ENCODE peak calls at places on chromosomes 11 and 22, in nine cellular contexts. E is right lobe of liver, R is AG09309, B is left lung, F is lower lobe of right lung, W is foreskin keratinocyte, Q is mucosa of descending colon, M is AG04450, N is psoas muscle. J is an unnamed sample.

GRCh38 chr11:65637794-65638317 is at the start of gene SIPA1:
- DNase-seq in M (peak; percentile 82), W (peak; percentile 26), B (peak; percentile 81), F (peak; percentile 77), R (peak; percentile 56), N (peak; percentile 87), E (peak; percentile 84), Q (peak; percentile 71), J (no peak)

GRCh38 chr11:106706355-106706754 is 311.9 kb downstream of the GUCY1A2 start:
- DNase-seq in W (peak; percentile 93), R (peak; percentile 39), B (no peak), M (peak; percentile 13), F (no peak), Q (no peak), E (no peak), N (no peak), J (no peak)

GRCh38 chr11:108466405-108466804 is 924 bp downstream of the C11orf65 start:
- DNase-seq in N (no peak), W (no peak), Q (peak; percentile 17), M (no peak), B (no peak), F (no peak), R (no peak), E (no peak), J (no peak)

GRCh38 chr11:12162652-12163051 is 52.3 kb downstream of the MICAL2 start:
- DNase-seq in R (no peak), N (no peak), Q (no peak), W (no peak), M (no peak), F (no peak), E (no peak), B (no peak), J (no peak)

GRCh38 chr22:37664249-37665101 is 6.0 kb downstream of the PDXP start:
- DNase-seq in R (no peak), M (no peak), B (no peak), F (no peak), E (no peak), Q (no peak), N (no peak), W (no peak), J (no peak)

GRCh38 chr22:49017769-49018330 is 809.8 kb downstream of the BRD1 start:
- DNase-seq in M (no peak), F (no peak), N (no peak), W (no peak), Q (no peak), R (no peak), E (peak; percentile 31), B (no peak), J (no peak)

GRCh38 chr11:72439455-72439854 is 5.1 kb upstream of the CLPB start:
- DNase-seq in R (peak; percentile 46), Q (no peak), M (no peak), E (no peak), N (no peak), F (no peak), W (peak; percentile 75), B (no peak), J (no peak)

GRCh38 chr11:39541945-39542351 is 1917.5 kb downstream of the LRRC4C start:
- DNase-seq in N (no peak), M (no peak), F (no peak), B (no peak), R (no peak), W (peak; percentile 17), E (no peak), Q (no peak), J (no peak)

GRCh38 chr11:72758690-72759389 is 6.6 kb upstream of the ARAP1 start:
- DNase-seq in M (peak; percentile 82), E (no peak), B (peak; percentile 70), F (no peak), N (peak; percentile 71), W (no peak), Q (peak; percentile 54), R (no peak), J (no peak)

GRCh38 chr11:2933376-2934056 is 4.3 kb upstream of the PHLDA2 start:
- DNase-seq in Q (peak; percentile 65), W (peak; percentile 95), M (peak; percentile 24), F (peak; percentile 94), B (peak; percentile 92), R (peak; percentile 72), E (peak; percentile 77), N (peak; percentile 83), J (no peak)

GRCh38 chr22:23824476-23825245 is 14.1 kb downstream of the DERL3 start:
- DNase-seq in B (no peak), F (peak; percentile 15), W (no peak), Q (no peak), M (no peak), N (peak; percentile 22), R (no peak), E (peak; percentile 48), J (no peak)

GRCh38 chr22:29638678-29639077 is 35.2 kb downstream of the NF2 start:
- DNase-seq in B (no peak), W (no peak), Q (no peak), M (no peak), E (no peak), N (no peak), R (no peak), F (no peak), J (no peak)

GRCh38 chr11:65013692-65014145 is 241 bp upstream of the ARL2 start:
- DNase-seq in M (peak; percentile 70), R (peak; percentile 45), W (peak; percentile 80), F (peak; percentile 94), B (peak; percentile 92), N (peak; percentile 96), Q (peak; percentile 92), E (peak; percentile 94), J (peak; percentile 92)

GRCh38 chr11:95686265-95686664 is 103.3 kb downstream of the FAM76B start:
- DNase-seq in M (no peak), F (no peak), E (no peak), N (no peak), Q (no peak), R (no peak), B (no peak), W (no peak), J (no peak)

GRCh38 chr22:31228425-31228824 is 16.3 kb downstream of the LIMK2 start:
- DNase-seq in R (no peak), B (no peak), Q (no peak), M (no peak), E (no peak), W (no peak), F (no peak), N (no peak), J (peak; percentile 29)

GRCh38 chr22:25403284-25403606 is 161.2 kb upstream of the GRK3 start:
- DNase-seq in E (no peak), R (no peak), M (no peak), N (no peak), W (no peak), Q (no peak), B (no peak), F (no peak), J (no peak)

GRCh38 chr11:33930317-33931021 is 38.6 kb upstream of the LMO2 start:
- DNase-seq in M (no peak), N (no peak), F (no peak), Q (peak; percentile 26), E (no peak), B (no peak), R (no peak), W (no peak), J (peak; percentile 77)

GRCh38 chr22:45709866-45710265 is 38.2 kb downstream of the ATXN10 start:
- DNase-seq in B (no peak), R (no peak), M (no peak), F (no peak), W (no peak), E (no peak), N (no peak), Q (no peak), J (no peak)

GRCh38 chr22:48536691-48537591 is 1290.7 kb downstream of the BRD1 start:
- DNase-seq in F (no peak), Q (no peak), R (no peak), E (no peak), B (no peak), W (no peak), N (peak; percentile 64), M (no peak), J (no peak)

GRCh38 chr11:72814831-72815618 is 814 bp downstream of the ATG16L2 start:
- DNase-seq in R (no peak), N (no peak), Q (peak; percentile 58), F (no peak), M (no peak), E (no peak), W (peak; percentile 66), B (no peak), J (peak; percentile 64)

GRCh38 chr11:44759743-44760476 is 33.1 kb downstream of the TSPAN18 start:
- DNase-seq in Q (no peak), B (no peak), E (no peak), M (no peak), N (no peak), F (no peak), W (no peak), R (no peak), J (no peak)

GRCh38 chr22:31212783-31213626 is 907 bp downstream of the LIMK2 start:
- DNase-seq in N (no peak), R (no peak), E (no peak), B (no peak), W (no peak), M (no peak), Q (no peak), F (no peak), J (no peak)

GRCh38 chr11:41201156-41201555 is 258.3 kb downstream of the LRRC4C start:
- DNase-seq in N (no peak), R (no peak), M (no peak), F (no peak), E (no peak), W (peak; percentile 38), B (no peak), Q (no peak), J (no peak)

GRCh38 chr11:16815047-16815767 is 76.8 kb downstream of the C11orf58 start:
- DNase-seq in W (no peak), R (peak; percentile 7), Q (peak; percentile 39), N (peak; percentile 91), F (peak; percentile 87), M (no peak), B (peak; percentile 79), E (peak; percentile 87), J (no peak)
- TF ChIP-seq CTCF in W (no peak), R (no peak), Q (no peak), N (no peak), F (no peak), M (no peak), B (no peak), E (no peak), J (no peak)

GRCh38 chr22:32828150-32828549 is 26.6 kb downstream of the TIMP3 start:
- DNase-seq in R (no peak), W (no peak), E (no peak), Q (no peak), N (no peak), F (no peak), M (no peak), B (no peak), J (no peak)
- TF ChIP-seq CTCF in R (no peak), W (peak; percentile 50), E (no peak), Q (no peak), N (peak; percentile 26), F (peak; percentile 33), M (no peak), B (no peak), J (no peak)

GRCh38 chr22:39519681-39520053 is 695 bp upstream of the ATF4 start:
- DNase-seq in E (peak; percentile 79), W (no peak), M (no peak), B (peak; percentile 73), R (no peak), Q (peak; percentile 66), F (no peak), N (peak; percentile 84), J (no peak)
- TF ChIP-seq CTCF in E (peak; percentile 44), W (peak; percentile 55), M (peak; percentile 16), B (peak; percentile 19), R (peak; percentile 27), Q (no peak), F (peak; percentile 41), N (peak; percentile 39), J (no peak)

GRCh38 chr11:93017821-93018690 is 48.6 kb downstream of the MTNR1B start:
- DNase-seq in W (peak; percentile 89), R (no peak), N (no peak), M (no peak), E (peak; percentile 52), B (no peak), F (no peak), Q (no peak), J (no peak)
- TF ChIP-seq CTCF in W (peak; percentile 76), R (peak; percentile 9), N (no peak), M (no peak), E (no peak), B (no peak), F (no peak), Q (no peak), J (no peak)